ENCODE peak calls at places on chromosomes 3 and 15, in five cellular contexts. J is stimulated activated CD8-positive, alpha-beta memory T cell treated with anti-CD3 and anti-CD28 coated beads, Interleukin-4, amount 100 ng/mL, for 24 hours; A is GM13976; O is SW480; D is activated gamma-delta T cell treated with Interleukin-2 at 50 U/mL for 16 hours. F is an unnamed sample.

GRCh38 chr3:8653800-8654408 is 9.3 kb upstream of the SSUH2 start:
- DNase-seq in J (no peak), A (no peak), O (no peak), D (no peak), F (no peak)

GRCh38 chr3:181279239-181279565 is 289.7 kb upstream of the DNAJC19 start:
- DNase-seq in J (no peak), A (no peak), O (no peak), D (no peak), F (no peak)

GRCh38 chr15:84752195-84752594 is 3.8 kb downstream of the ZNF592 start:
- DNase-seq in J (no peak), A (no peak), O (no peak), D (no peak), F (no peak)

GRCh38 chr15:98927990-98928389 is 79.6 kb downstream of the PGPEP1L start:
- DNase-seq in J (no peak), A (no peak), O (no peak), D (no peak), F (no peak)

GRCh38 chr15:51759557-51760070 is 8.2 kb downstream of the TMOD2 start:
- DNase-seq in J (no peak), A (no peak), O (no peak), D (no peak), F (no peak)

GRCh38 chr3:11146771-11147363 is 7.4 kb upstream of the HRH1 start:
- DNase-seq in J (no peak), A (no peak), O (no peak), D (no peak), F (no peak)

GRCh38 chr3:44252332-44252731 is 10.6 kb downstream of the TOPAZ1 start:
- DNase-seq in J (no peak), A (no peak), O (no peak), D (no peak), F (no peak)

GRCh38 chr15:32838820-32839219 is 121.0 kb downstream of the GREM1 start:
- DNase-seq in J (no peak), A (no peak), O (no peak), D (no peak), F (no peak)

GRCh38 chr15:92617197-92618037 is 38.2 kb downstream of the FAM174B start:
- DNase-seq in J (no peak), A (no peak), O (peak; percentile 62), D (no peak), F (no peak)

GRCh38 chr3:184513276-184514150 is 48.1 kb upstream of the EPHB3 start:
- DNase-seq in J (peak; percentile 75), A (peak; percentile 94), O (peak; percentile 84), D (peak; percentile 84), F (peak; percentile 89)

GRCh38 chr3:45760878-45761711 is 35.2 kb downstream of the SLC6A20 start:
- DNase-seq in J (peak; percentile 19), A (peak; percentile 91), O (peak; percentile 75), D (peak; percentile 41), F (no peak)

GRCh38 chr3:71641669-71642068 is 58.1 kb upstream of the FOXP1 start:
- DNase-seq in J (no peak), A (no peak), O (peak; percentile 28), D (no peak), F (no peak)

GRCh38 chr15:79394231-79394630 is 37.9 kb upstream of the MINAR1 start:
- DNase-seq in J (no peak), A (no peak), O (no peak), D (no peak), F (no peak)

F was measured in KG1.